ENCODE peak calls at places on chromosomes 2 and 18, in four cellular contexts. C is SK-N-SH, K is HCT116, L is GM12878. V is an unnamed sample.

GRCh38 chr2:222861411-222862067 is 703 bp downstream of the ACSL3 start:
- DNase-seq in C (peak; percentile 74), K (no peak), L (no peak), V (no peak)

GRCh38 chr2:105761931-105762515 is 17.3 kb downstream of the NCK2 start:
- DNase-seq in K (no peak), C (peak; percentile 36), L (no peak), V (no peak)

GRCh38 chr2:120134263-120134662 is 88.9 kb downstream of the TMEM185B start:
- DNase-seq in K (peak; percentile 37), L (no peak), C (no peak), V (no peak)

GRCh38 chr2:54047076-54047475 is 68.3 kb upstream of the ACYP2 start:
- DNase-seq in C (no peak), L (no peak), K (no peak), V (no peak)

GRCh38 chr18:69400253-69400975 is at the start of gene DOK6:
- DNase-seq in K (no peak), C (peak; percentile 94), L (no peak), V (no peak)

GRCh38 chr2:173099804-173100203 is 24.2 kb downstream of the MAP3K20 start:
- DNase-seq in L (no peak), C (no peak), K (no peak), V (no peak)

GRCh38 chr18:60892855-60893254 is 440.4 kb upstream of the CDH20 start:
- DNase-seq in K (peak; percentile 41), L (no peak), C (no peak), V (no peak)

GRCh38 chr2:109098251-109098920 is 30.6 kb upstream of the SH3RF3 start:
- DNase-seq in K (no peak), L (no peak), C (no peak), V (no peak)

GRCh38 chr2:190984595-190984994 is 29.4 kb downstream of the STAT1 start:
- DNase-seq in L (no peak), C (no peak), K (no peak), V (no peak)

GRCh38 chr2:218030409-218031195 is 27.8 kb upstream of the TNS1 start:
- DNase-seq in L (no peak), C (no peak), K (no peak), V (no peak)

GRCh38 chr2:238803996-238804395 is 43.9 kb upstream of the TWIST2 start:
- DNase-seq in L (no peak), C (peak; percentile 29), K (no peak), V (no peak)

GRCh38 chr2:16707014-16707413 is 41.4 kb upstream of the CYRIA start:
- DNase-seq in L (no peak), K (no peak), C (no peak), V (no peak)

GRCh38 chr2:124402274-124402673 is 377.2 kb downstream of the CNTNAP5 start:
- DNase-seq in L (no peak), C (no peak), K (no peak), V (no peak)

GRCh38 chr18:36302676-36303075 is 5.2 kb downstream of the FHOD3 start:
- DNase-seq in C (no peak), K (no peak), L (no peak), V (no peak)

GRCh38 chr18:23238152-23238531 is 102.9 kb downstream of the CABLES1 start:
- DNase-seq in L (no peak), C (no peak), K (no peak), V (no peak)

GRCh38 chr2:4219571-4219970 is 516.2 kb downstream of the DCDC2C start:
- DNase-seq in L (no peak), C (no peak), K (no peak), V (no peak)

GRCh38 chr2:5195636-5196035 is 496.5 kb upstream of the SOX11 start:
- DNase-seq in K (no peak), C (no peak), L (no peak), V (no peak)

GRCh38 chr2:12702661-12703121 is 14.0 kb upstream of the TRIB2 start:
- DNase-seq in C (no peak), L (no peak), K (no peak), V (no peak)

GRCh38 chr2:17717666-17718065 is 35.9 kb downstream of the SMC6 start:
- DNase-seq in C (no peak), K (no peak), L (no peak), V (no peak)

GRCh38 chr18:11981633-11982366 is 493 bp downstream of the IMPA2 start:
- DNase-seq in L (no peak), C (no peak), K (no peak), V (peak; percentile 41)

GRCh38 chr2:169452080-169452479 is 27.2 kb upstream of the BBS5 start:
- DNase-seq in K (peak; percentile 43), C (peak; percentile 52), L (no peak), V (peak; percentile 56)

GRCh38 chr2:47269316-47270232 is 114.5 kb upstream of the STPG4 start:
- DNase-seq in K (peak; percentile 64), C (no peak), L (no peak), V (no peak)

GRCh38 chr2:88831792-88832248 is 140.3 kb downstream of the RPIA start:
- DNase-seq in C (peak; percentile 54), K (peak; percentile 42), L (no peak), V (no peak)

DNA sequence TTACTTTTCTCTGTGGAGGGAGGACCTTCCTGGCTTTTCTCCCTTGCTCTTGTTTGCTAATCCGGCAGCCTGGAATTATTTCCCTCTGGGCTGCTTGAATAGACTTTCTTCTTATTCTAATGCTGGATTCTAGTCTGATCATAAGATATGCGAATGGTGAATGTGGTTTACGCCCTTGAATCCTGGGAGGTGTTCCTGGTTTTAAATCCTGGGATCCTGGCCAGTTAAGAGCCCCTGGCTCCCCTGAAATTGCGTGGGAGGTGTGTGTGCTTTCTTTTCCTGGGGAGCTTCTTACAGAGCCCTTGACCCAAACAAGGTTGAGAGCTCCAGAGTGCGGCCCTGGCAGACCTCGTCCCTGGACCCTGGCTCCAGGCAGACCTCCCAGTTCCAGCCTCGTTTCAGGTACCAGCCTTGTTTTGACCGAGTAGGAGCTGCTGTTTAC is 2.8 kb downstream of the SH3BP4 start:
- DNase-seq in C (no peak), K (no peak), L (no peak), V (no peak)
- TF ChIP-seq JUND in C (no peak), K (no peak), L (no peak), V (no peak)

GRCh38 chr2:215952860-215953637 is 60.3 kb downstream of the MREG start:
- DNase-seq in C (no peak), L (no peak), K (no peak), V (no peak)

GRCh38 chr2:215948051-215948450 is 65.3 kb downstream of the MREG start:
- DNase-seq in K (no peak), L (no peak), C (no peak), V (no peak)

GRCh38 chr2:215946581-215946980 is 66.8 kb downstream of the MREG start:
- DNase-seq in L (no peak), K (no peak), C (no peak), V (no peak)

GRCh38 chr2:215951558-215951957 is 61.8 kb downstream of the MREG start:
- DNase-seq in K (no peak), C (no peak), L (no peak), V (no peak)

GRCh38 chr2:215950009-215950408 is 63.3 kb downstream of the MREG start:
- DNase-seq in K (peak; percentile 36), L (peak; percentile 30), C (peak; percentile 32), V (no peak)
- TF ChIP-seq JUND in K (no peak), L (no peak), C (no peak), V (no peak)

DNA sequence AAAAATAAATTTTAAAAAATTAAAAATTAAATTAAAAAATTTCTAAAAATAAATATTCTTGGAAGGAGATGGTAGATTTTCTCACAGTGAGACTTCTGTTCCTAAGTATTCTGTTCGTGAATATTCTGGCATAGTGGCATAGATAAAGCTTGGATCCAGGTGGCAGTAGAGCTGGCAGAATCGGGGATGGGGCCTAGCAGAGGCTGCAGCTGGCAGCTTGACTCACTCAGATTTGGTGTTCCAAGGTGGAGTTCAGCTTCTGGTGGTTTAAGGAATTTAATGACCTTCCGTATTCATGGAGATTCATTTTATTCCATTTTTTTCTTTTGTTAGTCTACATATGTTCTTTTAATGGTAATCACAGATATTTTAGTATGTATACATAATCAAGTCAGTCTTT is 19.9 kb downstream of the ARMC9 start:
- DNase-seq in K (no peak), L (no peak), C (no peak), V (no peak)
- TF ChIP-seq JUND in K (no peak), L (no peak), C (no peak), V (no peak)

DNA sequence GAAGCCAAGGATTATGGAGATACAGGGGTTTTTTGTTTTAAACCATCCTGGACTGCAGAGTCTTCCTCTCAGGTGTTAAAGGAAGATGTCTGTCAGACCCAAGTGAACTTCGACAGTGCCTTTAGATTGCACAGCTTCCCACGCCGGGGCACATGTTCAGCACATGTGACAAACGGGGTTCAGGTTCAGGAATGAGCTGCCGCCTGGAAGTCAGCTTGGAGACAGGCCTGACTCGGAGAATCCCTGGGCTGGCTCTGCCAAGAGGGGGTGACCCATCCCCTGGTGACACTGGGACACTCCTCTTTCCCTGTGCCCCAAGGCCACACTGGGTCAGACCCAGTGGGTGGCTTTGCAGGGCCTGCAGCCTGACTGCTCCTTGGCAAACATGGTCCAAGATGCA is 359.3 kb upstream of the SALL3 start:
- DNase-seq in K (no peak), C (no peak), L (no peak), V (no peak)
- TF ChIP-seq JUND in K (no peak), C (no peak), L (no peak), V (no peak)

DNA sequence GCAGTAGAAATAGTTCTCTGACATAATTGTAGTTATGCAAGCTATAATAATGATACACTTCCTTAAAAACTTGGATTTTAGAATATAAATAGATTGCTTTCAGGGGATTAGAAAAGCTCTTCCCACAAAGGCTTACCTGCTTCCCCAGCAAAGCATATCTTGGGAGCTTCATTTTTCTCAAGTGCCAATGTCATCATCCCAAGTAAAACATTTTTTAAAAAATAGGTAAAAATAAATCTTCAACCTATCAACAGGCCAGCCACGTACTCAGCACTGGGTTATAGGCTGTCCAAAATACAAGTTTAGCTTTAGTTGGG is 39.0 kb upstream of the NPAS2 start:
- DNase-seq in L (no peak), C (no peak), K (no peak), V (no peak)
- TF ChIP-seq JUND in L (no peak), C (no peak), K (no peak), V (no peak)

GRCh38 chr18:62368100-62368499 is 43.0 kb downstream of the TNFRSF11A start:
- DNase-seq in C (no peak), K (no peak), L (no peak), V (no peak)
- TF ChIP-seq JUND in C (no peak), K (no peak), L (peak; percentile 75), V (no peak)

DNA sequence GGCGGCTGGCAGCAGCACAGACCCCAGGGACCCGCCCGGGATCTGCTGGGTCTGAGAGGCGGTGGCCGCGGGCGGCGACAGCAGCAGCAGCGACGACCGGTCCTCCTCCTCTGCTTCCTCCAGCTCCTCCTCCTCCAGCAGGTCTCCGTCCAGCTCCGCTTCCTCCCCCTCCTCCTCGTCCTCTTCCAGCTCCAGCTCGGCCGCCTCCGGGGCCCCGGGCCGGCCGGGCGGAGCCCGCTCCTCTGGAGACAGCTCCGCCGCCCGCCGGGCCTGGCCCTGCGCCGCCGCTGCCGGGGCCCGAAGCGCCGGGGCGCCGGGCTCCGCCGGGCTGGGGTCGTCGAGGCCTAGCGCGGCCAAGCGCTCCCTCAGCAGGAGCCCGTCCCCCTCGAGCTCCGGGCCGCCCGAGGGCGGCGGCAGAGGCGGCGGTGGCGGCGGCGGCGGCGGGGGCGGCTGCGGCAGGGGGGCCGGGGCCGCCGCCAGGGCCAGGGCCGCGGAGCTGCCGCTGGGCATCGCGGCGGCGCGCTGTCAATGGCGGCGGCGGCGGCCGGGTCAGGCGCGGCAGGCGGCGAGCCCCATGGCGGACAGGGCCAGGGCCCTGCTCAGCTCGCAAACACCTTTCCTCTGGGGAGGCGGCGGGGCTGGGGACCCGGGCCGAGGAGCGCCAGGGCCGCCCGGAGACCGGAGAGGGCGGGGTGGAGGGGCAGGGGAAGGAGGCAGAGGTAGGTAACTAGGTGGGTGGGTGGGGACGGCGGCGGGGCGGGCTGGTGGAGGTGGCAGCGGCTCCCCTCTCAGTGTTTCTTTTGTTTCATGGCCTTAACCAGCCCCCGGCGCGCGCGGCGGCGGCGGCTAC is 445 bp downstream of the MEX3C start:
- DNase-seq in L (no peak), K (no peak), C (peak; percentile 58), V (peak; percentile 62)
- TF ChIP-seq JUND in L (no peak), K (no peak), C (no peak), V (no peak)